ENCODE peak calls at places on chromosomes 3 and 15, in four cellular contexts. One of them, this sample, is unnamed.

GRCh38 chr3:129525341-129525968 is 3.0 kb upstream of the RHO start:
- DNase-seq in K562: no peak
- DNase-seq in H1: no peak
- DNase-seq in HepG2: no peak
- DNase-seq in this sample: no peak

GRCh38 chr3:24763421-24763820 is 268.8 kb upstream of the THRB start:
- DNase-seq in K562: no peak
- DNase-seq in HepG2: no peak
- DNase-seq in H1: no peak
- DNase-seq in this sample: no peak

GRCh38 chr15:75672646-75673425 is 25.1 kb downstream of the SNX33 start:
- DNase-seq in K562: no peak
- DNase-seq in HepG2: no peak
- DNase-seq in H1: no peak
- DNase-seq in this sample: no peak

GRCh38 chr15:67152429-67152828 is 87.0 kb downstream of the SMAD3 start:
- DNase-seq in K562: no peak
- DNase-seq in HepG2: no peak
- DNase-seq in H1: no peak
- DNase-seq in this sample: no peak

GRCh38 chr15:43056696-43057095 is 49.1 kb downstream of the UBR1 start:
- DNase-seq in H1: no peak
- DNase-seq in K562: no peak
- DNase-seq in HepG2: no peak
- DNase-seq in this sample: no peak

GRCh38 chr15:31554261-31554660 is 227.6 kb downstream of the KLF13 start:
- DNase-seq in HepG2: no peak
- DNase-seq in K562: no peak
- DNase-seq in H1: no peak
- DNase-seq in this sample: no peak

GRCh38 chr3:148938931-148939330 is 52.4 kb upstream of the GYG1 start:
- DNase-seq in K562: no peak
- DNase-seq in H1: no peak
- DNase-seq in HepG2: no peak
- DNase-seq in this sample: no peak

GRCh38 chr3:79517766-79518413 is 249.9 kb downstream of the ROBO1 start:
- DNase-seq in HepG2: peak
- DNase-seq in K562: no peak
- DNase-seq in H1: no peak
- DNase-seq in this sample: peak

GRCh38 chr3:196378442-196378841 is 40.3 kb upstream of the TM4SF19 start:
- DNase-seq in HepG2: no peak
- DNase-seq in H1: no peak
- DNase-seq in K562: peak
- DNase-seq in this sample: no peak

GRCh38 chr3:183099026-183099837 is at the start of gene MCCC1:
- DNase-seq in HepG2: peak
- DNase-seq in H1: peak
- DNase-seq in K562: peak
- DNase-seq in this sample: peak

GRCh38 chr15:76982756-76983155 is 12.2 kb upstream of the PSTPIP1 start:
- DNase-seq in H1: no peak
- DNase-seq in HepG2: no peak
- DNase-seq in K562: no peak
- DNase-seq in this sample: no peak

GRCh38 chr3:115098354-115099073 is 48.6 kb downstream of the ZBTB20 start:
- DNase-seq in HepG2: no peak
- DNase-seq in H1: no peak
- DNase-seq in K562: no peak
- DNase-seq in this sample: no peak
- TF ChIP-seq JUN in HepG2: no peak
- TF ChIP-seq JUN in H1: no peak
- TF ChIP-seq JUN in K562: no peak
- TF ChIP-seq JUN in this sample: no peak

DNA sequence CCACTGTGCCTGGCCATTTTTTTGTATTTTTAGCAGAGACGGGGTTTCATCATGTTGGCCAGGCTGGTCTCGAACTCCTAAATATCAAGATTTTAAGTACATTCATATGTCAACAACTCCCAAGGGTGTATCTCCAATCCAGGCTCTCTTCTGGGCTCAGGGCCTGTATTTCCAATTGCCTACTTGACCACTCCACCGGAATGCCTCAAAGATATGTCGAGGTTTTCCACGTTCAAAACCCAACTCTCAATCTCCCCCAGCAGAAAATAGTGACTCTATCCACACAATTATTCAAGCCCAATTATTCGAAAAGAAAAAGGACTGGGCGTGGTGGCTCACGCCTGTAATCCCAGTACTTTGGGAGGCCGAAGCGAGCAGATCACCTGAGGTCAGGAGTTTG is 1.9 kb upstream of the KNSTRN start:
- DNase-seq in HepG2: no peak
- DNase-seq in H1: no peak
- DNase-seq in K562: no peak
- DNase-seq in this sample: no peak
- TF ChIP-seq ATF2 in HepG2: no peak
- TF ChIP-seq ATF2 in H1: no peak
- TF ChIP-seq ATF2 in K562: no peak
- TF ChIP-seq ATF2 in this sample: no peak

DNA sequence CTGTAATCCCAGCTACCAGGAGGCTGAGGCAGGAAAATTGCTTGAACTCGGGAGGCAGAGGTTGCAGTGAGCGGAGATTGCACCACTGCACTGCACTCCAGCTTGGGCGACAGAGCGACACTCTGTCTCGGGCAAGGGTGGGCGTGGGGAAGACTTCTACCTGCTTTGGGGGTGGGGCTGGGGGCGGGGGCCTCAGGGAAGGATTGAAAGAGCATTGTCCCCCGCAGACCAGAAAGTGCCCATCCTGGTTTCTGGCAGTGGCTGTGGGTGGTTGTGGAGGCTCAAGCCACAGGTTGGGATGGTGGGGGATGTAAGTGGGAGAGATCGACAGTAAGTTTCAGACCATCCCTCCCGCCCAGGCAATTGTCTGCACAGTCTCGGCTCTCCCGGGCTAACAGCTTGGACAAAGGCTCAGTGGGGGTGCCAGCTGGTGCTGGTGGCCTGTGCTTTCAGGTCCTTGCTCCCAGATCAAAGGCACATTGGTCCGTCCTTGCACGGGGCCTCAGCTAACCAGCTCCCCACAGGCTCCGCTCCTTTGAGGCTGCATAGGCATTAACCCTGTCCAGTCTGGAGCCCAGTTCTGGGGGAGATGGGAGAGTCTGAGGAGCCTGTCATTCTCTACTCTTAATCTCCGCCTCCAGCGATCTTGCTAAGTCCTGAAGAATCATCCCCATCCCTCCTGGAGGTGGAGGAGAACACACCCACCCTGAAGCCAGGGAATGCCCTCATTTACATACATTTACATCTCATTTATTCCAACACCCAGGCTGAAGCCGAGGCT is 8.6 kb downstream of the SCN5A start:
- DNase-seq in HepG2: no peak
- DNase-seq in K562: no peak
- DNase-seq in H1: peak
- DNase-seq in this sample: peak
- TF ChIP-seq JUN in HepG2: no peak
- TF ChIP-seq JUN in K562: no peak
- TF ChIP-seq JUN in H1: peak
- TF ChIP-seq JUN in this sample: no peak

GRCh38 chr3:15656342-15656741 is 54.8 kb downstream of the BTD start:
- DNase-seq in HepG2: no peak
- DNase-seq in K562: no peak
- DNase-seq in H1: no peak
- DNase-seq in this sample: no peak

GRCh38 chr3:15659254-15659975 is 57.9 kb downstream of the BTD start:
- DNase-seq in K562: no peak
- DNase-seq in HepG2: no peak
- DNase-seq in H1: no peak
- DNase-seq in this sample: no peak

GRCh38 chr3:15654891-15655290 is 53.3 kb downstream of the BTD start:
- DNase-seq in H1: no peak
- DNase-seq in K562: no peak
- DNase-seq in HepG2: no peak
- DNase-seq in this sample: no peak

GRCh38 chr3:15665510-15666150 is 64.1 kb downstream of the BTD start:
- DNase-seq in HepG2: no peak
- DNase-seq in H1: no peak
- DNase-seq in K562: no peak
- DNase-seq in this sample: no peak

DNA sequence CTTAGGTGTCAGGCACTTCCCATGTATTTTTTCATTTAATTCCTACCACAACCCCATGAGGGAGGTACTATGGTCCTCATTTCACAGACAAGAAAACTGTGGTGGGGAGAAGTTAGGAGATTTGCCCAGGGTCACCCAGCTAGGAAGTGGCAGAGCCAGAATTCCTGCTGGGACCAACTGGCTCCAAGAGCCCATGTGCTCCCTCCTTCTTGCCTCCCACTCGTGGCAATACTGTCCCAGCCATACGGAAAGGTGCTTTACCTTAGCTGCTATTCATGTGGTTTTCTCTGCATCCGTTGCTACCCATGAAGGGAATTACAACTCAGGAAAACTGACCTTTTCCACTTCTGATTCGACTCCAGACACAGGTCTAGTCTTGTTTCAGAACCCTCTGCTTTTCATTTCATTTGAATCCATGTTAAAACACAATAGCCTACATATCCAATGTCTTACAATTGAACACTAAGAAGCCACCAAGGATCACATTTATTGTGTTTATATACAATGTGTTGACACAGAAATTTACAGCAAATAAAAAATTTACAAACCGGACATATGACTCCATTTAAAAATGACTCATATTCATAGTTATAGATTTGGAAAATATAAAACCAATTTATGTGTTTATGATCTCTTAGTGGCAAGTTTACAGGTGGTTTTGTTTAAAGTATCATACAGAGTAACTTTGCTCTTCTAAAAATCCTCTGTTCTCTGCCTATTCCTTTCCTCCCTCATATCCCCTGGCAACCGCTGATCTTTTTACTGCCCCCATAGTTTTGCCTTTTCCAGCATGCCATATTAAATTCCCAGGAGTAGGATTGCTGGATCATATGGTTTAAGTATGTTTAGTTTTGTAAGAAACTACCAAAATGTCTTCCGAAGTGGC is 58.8 kb downstream of the BTD start:
- DNase-seq in H1: no peak
- DNase-seq in K562: no peak
- DNase-seq in HepG2: no peak
- DNase-seq in this sample: no peak
- TF ChIP-seq ATF2 in H1: no peak
- TF ChIP-seq ATF2 in K562: no peak
- TF ChIP-seq ATF2 in HepG2: no peak
- TF ChIP-seq ATF2 in this sample: no peak

GRCh38 chr3:170809975-170810357 is 60.0 kb downstream of the RPL22L1 start:
- DNase-seq in HepG2: no peak
- DNase-seq in K562: no peak
- DNase-seq in H1: no peak
- DNase-seq in this sample: no peak
- TF ChIP-seq JUN in HepG2: no peak
- TF ChIP-seq JUN in K562: no peak
- TF ChIP-seq JUN in H1: no peak
- TF ChIP-seq JUN in this sample: no peak

GRCh38 chr3:100536093-100536492 is 43.7 kb downstream of the TMEM45A start:
- DNase-seq in HepG2: peak
- DNase-seq in K562: no peak
- DNase-seq in H1: no peak
- DNase-seq in this sample: no peak
- TF ChIP-seq ATF2 in HepG2: no peak
- TF ChIP-seq ATF2 in K562: no peak
- TF ChIP-seq ATF2 in H1: no peak
- TF ChIP-seq ATF2 in this sample: no peak

GRCh38 chr3:134933997-134934396 is 138.9 kb downstream of the EPHB1 start:
- DNase-seq in K562: no peak
- DNase-seq in H1: no peak
- DNase-seq in HepG2: no peak
- DNase-seq in this sample: no peak
- TF ChIP-seq JUN in K562: no peak
- TF ChIP-seq JUN in H1: no peak
- TF ChIP-seq JUN in HepG2: no peak
- TF ChIP-seq JUN in this sample: no peak

GRCh38 chr15:29805043-29805707 is 17.1 kb downstream of the TJP1 start:
- DNase-seq in K562: no peak
- DNase-seq in HepG2: peak
- DNase-seq in H1: no peak
- DNase-seq in this sample: no peak
- TF ChIP-seq ATF2 in K562: no peak
- TF ChIP-seq ATF2 in HepG2: no peak
- TF ChIP-seq ATF2 in H1: no peak
- TF ChIP-seq ATF2 in this sample: no peak

GRCh38 chr3:53196575-53197407 is 35.8 kb downstream of the PRKCD start:
- DNase-seq in HepG2: peak
- DNase-seq in H1: no peak
- DNase-seq in K562: peak
- DNase-seq in this sample: peak

GRCh38 chr3:53200501-53201189 is 39.6 kb downstream of the PRKCD start:
- DNase-seq in K562: no peak
- DNase-seq in H1: no peak
- DNase-seq in HepG2: no peak
- DNase-seq in this sample: no peak

GRCh38 chr3:53199834-53200233 is 38.8 kb downstream of the PRKCD start:
- DNase-seq in H1: no peak
- DNase-seq in K562: no peak
- DNase-seq in HepG2: no peak
- DNase-seq in this sample: no peak

GRCh38 chr3:53198996-53199395 is 38.0 kb downstream of the PRKCD start:
- DNase-seq in H1: no peak
- DNase-seq in K562: no peak
- DNase-seq in HepG2: no peak
- DNase-seq in this sample: no peak

DNA sequence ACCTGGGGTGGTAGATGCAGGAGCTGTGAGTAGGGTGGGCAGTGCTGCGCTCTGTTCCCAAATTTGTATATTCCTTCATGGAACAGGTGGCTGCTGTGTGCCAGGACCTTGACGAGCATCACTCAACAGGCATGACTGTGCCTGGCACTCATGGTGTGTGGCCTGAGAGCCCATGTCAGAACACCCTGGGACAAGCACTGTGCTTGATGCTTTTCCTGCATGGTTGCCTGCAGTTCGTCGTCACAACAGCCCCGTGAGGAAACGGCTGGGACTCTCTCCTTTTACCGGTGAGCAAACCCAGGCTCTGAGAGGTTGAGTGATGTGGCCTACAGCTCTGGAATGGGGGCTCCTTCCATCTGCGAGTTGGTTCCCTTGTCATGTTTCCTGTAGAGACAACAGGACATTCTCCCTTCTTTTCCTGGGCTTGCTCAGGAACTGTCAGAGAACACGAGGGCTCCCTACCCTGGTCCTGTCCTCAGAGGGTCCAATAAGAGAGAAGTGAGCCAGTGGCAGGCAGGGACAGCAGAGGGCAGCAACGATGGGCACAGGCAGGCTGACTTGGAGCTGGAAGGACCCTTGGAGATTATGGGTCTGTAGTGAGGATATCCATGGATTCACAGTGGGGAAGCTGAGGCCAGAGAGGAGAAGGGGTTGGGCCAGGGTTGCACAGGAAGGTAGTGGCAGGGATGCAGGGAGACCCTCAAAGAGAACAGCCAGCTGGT is 37.4 kb downstream of the PRKCD start:
- DNase-seq in H1: peak
- DNase-seq in HepG2: no peak
- DNase-seq in K562: no peak
- DNase-seq in this sample: no peak
- TF ChIP-seq JUN in H1: no peak
- TF ChIP-seq JUN in HepG2: no peak
- TF ChIP-seq JUN in K562: no peak
- TF ChIP-seq JUN in this sample: no peak